ENCODE peak calls at places on chromosomes 12 and 14, in six cellular contexts. C, G, B, P, R and E are unnamed samples.
A peak's percentile ranks its signal among the peaks of the same experiment; 100 is the strongest.

GRCh38 chr12:91632042-91632786 is 449.6 kb upstream of the DCN start:
- DNase-seq in C (no peak), G (no peak), B (no peak), P (no peak), R (no peak), E (no peak)

GRCh38 chr12:21773263-21773741 is 1.2 kb downstream of the KCNJ8 start:
- DNase-seq in C (peak; percentile 49), G (no peak), B (peak; percentile 66), P (peak; percentile 37), R (no peak), E (no peak)

GRCh38 chr14:37203423-37203822 is 5.7 kb downstream of the MIPOL1 start:
- DNase-seq in C (no peak), G (no peak), B (no peak), P (no peak), R (no peak), E (no peak)

GRCh38 chr14:77804592-77804991 is 4.7 kb downstream of the ADCK1 start:
- DNase-seq in C (peak; percentile 52), G (no peak), B (no peak), P (peak; percentile 19), R (no peak), E (no peak)

GRCh38 chr12:20283467-20283866 is 84.9 kb upstream of the PDE3A start:
- DNase-seq in C (no peak), G (no peak), B (no peak), P (no peak), R (no peak), E (no peak)

GRCh38 chr12:44143170-44143569 is 307.3 kb downstream of the TMEM117 start:
- DNase-seq in C (no peak), G (no peak), B (no peak), P (no peak), R (no peak), E (no peak)

GRCh38 chr12:93784339-93785086 is 107.3 kb downstream of the CRADD start:
- DNase-seq in C (peak; percentile 65), G (no peak), B (no peak), P (peak; percentile 70), R (peak; percentile 30), E (no peak)

GRCh38 chr12:119914666-119915065 is 37.5 kb upstream of the CIT start:
- DNase-seq in C (no peak), G (no peak), B (no peak), P (no peak), R (no peak), E (no peak)

GRCh38 chr12:40999212-40999611 is 188.9 kb upstream of the PDZRN4 start:
- DNase-seq in C (no peak), G (no peak), B (no peak), P (no peak), R (no peak), E (no peak)

GRCh38 chr12:64695550-64695949 is 63.7 kb downstream of the GNS start:
- DNase-seq in C (no peak), G (no peak), B (no peak), P (no peak), R (no peak), E (no peak)

GRCh38 chr12:14264316-14264715 is 101.2 kb upstream of the ATF7IP start:
- DNase-seq in C (no peak), G (no peak), B (no peak), P (no peak), R (no peak), E (no peak)

GRCh38 chr12:76755829-76756379 is 8.0 kb upstream of the ZDHHC17 start:
- DNase-seq in C (no peak), G (no peak), B (no peak), P (no peak), R (no peak), E (no peak)

GRCh38 chr12:114425031-114425626 is 19.2 kb upstream of the TBX5 start:
- DNase-seq in C (no peak), G (no peak), B (no peak), P (no peak), R (no peak), E (no peak)

GRCh38 chr12:64385019-64385418 is 5.5 kb downstream of the C12orf56 start:
- DNase-seq in C (no peak), G (no peak), B (no peak), P (no peak), R (no peak), E (no peak)

GRCh38 chr12:108046633-108047032 is 82.5 kb upstream of the WSCD2 start:
- DNase-seq in C (no peak), G (no peak), B (no peak), P (peak; percentile 16), R (no peak), E (no peak)

GRCh38 chr12:110647669-110648068 is 33.7 kb downstream of the TCTN1 start:
- DNase-seq in C (peak; percentile 83), G (no peak), B (no peak), P (no peak), R (no peak), E (no peak)

GRCh38 chr12:57430117-57430930 is 519 bp downstream of the R3HDM2 start:
- DNase-seq in C (peak; percentile 72), G (peak; percentile 47), B (no peak), P (peak; percentile 50), R (no peak), E (peak; percentile 92)

GRCh38 chr12:42565001-42565400 is 24.5 kb downstream of the PRICKLE1 start:
- DNase-seq in C (no peak), G (no peak), B (no peak), P (no peak), R (no peak), E (no peak)

GRCh38 chr12:47779301-47779942 is 6.4 kb downstream of the SLC48A1 start:
- DNase-seq in C (peak; percentile 96), G (peak; percentile 92), B (no peak), P (peak; percentile 94), R (peak; percentile 90), E (peak; percentile 96)

GRCh38 chr14:68230941-68231717 is 411.6 kb downstream of the RAD51B start:
- DNase-seq in C (no peak), G (no peak), B (no peak), P (no peak), R (no peak), E (no peak)

GRCh38 chr14:85519661-85520305 is 10.2 kb upstream of the FLRT2 start:
- DNase-seq in C (no peak), G (no peak), B (no peak), P (no peak), R (no peak), E (no peak)

GRCh38 chr14:79405511-79405910 is 805.8 kb downstream of the DIO2 start:
- DNase-seq in C (no peak), G (no peak), B (no peak), P (no peak), R (no peak), E (no peak)

GRCh38 chr14:103021817-103022668 is 35.3 kb downstream of the CDC42BPB start:
- DNase-seq in C (no peak), G (no peak), B (no peak), P (no peak), R (no peak), E (peak; percentile 55)

GRCh38 chr14:51121096-51121495 is 26.2 kb upstream of the TRIM9 start:
- DNase-seq in C (no peak), G (no peak), B (no peak), P (no peak), R (no peak), E (no peak)

GRCh38 chr12:1993871-1994371 is 10.3 kb downstream of the DCP1B start:
- DNase-seq in C (peak; percentile 78), G (no peak), B (no peak), P (no peak), R (no peak), E (no peak)

GRCh38 chr12:50647479-50647878 is 116.4 kb upstream of the ATF1 start:
- DNase-seq in C (no peak), G (no peak), B (no peak), P (no peak), R (no peak), E (no peak)

GRCh38 chr12:110657747-110658146 is 31.2 kb downstream of the HVCN1 start:
- DNase-seq in C (no peak), G (no peak), B (no peak), P (peak; percentile 49), R (no peak), E (no peak)

GRCh38 chr12:131043401-131043871 is 89.7 kb downstream of the ADGRD1 start:
- DNase-seq in C (no peak), G (no peak), B (peak; percentile 71), P (no peak), R (no peak), E (peak; percentile 74)

GRCh38 chr12:26029741-26030033 is 71.2 kb downstream of the RASSF8 start:
- DNase-seq in C (no peak), G (no peak), B (no peak), P (no peak), R (no peak), E (no peak)

DNA sequence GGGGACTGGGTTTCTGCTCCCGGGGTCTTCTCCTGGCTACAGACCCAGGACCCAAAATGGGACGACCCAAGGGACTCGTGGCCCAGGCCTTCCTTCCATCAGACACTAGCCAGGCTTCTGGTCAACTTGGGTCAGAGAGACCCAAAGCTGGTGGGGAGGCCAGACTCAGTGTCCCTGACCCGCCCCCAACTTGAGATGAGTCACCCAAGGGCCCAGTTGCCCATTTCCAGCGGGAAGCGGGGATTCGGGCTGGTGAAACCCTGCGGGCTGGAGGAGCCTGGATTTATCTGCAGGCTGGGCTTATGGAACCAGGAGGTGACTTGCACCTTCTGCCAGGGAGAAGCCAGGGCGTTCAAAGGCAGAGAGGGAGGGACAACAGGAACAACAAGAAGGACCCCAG is 81.5 kb downstream of the RFLNA start:
- DNase-seq in C (no peak), G (no peak), B (peak; percentile 1), P (no peak), R (no peak), E (no peak)
- H3K27ac ChIP-seq in C (no peak overlapping the region), G (no peak overlapping the region), B (peak overlapping the region; percentile 34), P (peak overlapping the region; percentile 41), R (no peak overlapping the region), E (no peak overlapping the region)

DNA sequence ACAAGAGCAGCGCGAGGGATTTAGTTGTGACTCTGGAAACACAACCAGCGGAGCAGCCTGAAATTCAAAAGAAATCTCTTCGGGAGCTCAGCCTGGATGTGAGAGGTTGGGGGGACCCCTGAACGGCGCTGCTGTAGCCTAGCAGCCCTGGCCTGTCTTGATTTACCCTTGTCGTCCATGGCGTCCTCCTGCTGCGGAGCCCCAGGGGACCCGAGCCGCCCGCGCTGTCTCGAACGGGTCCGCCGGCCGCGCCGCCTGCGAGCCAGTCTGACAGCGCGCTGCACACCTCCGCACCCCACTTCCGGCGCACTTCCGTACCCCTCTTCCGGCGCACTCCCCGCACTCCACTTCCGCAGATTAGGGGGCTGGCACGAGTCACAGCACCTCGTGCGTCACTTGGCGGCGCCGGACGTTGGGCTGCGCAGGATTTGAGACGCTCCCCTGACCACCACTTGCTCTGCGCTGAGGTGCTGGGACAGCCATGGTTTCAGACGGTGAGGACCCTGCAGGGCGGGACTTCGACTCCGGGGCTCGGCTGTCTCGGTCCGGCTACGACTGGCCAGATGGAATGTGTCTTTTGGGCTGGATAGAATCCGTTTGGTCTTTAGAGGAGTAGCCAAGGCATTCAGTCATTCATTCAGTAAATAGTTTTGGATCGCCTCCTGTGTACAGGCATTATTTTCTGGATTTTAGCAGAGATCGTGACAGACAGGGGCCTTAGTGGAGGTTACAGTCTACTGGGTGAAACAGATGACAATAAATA is at the start of the genes EIF2B1 and GTF2H3:
- DNase-seq in C (peak; percentile 98), G (peak; percentile 97), B (peak; percentile 99), P (peak; percentile 98), R (peak; percentile 89), E (peak; percentile 98)
- TF ChIP-seq POLR2A in C (peak; percentile 52), G (no peak), B (peak; percentile 83), P (no peak), R (peak; percentile 52), E (no peak)

GRCh38 chr14:105852378-105853088 is 326.1 kb downstream of the TMEM121 start:
- DNase-seq in C (peak; percentile 44), G (no peak), B (peak; percentile 75), P (peak; percentile 5), R (no peak), E (peak; percentile 83)
- H3K9me3 ChIP-seq in C (no peaks in the 10 kb centered on the region), G (no peaks in the 10 kb centered on the region), B (no peaks in the 10 kb centered on the region), P (no peaks in the 10 kb centered on the region), R (peaks cover 19% of the 10 kb centered on the region), E (no peaks in the 10 kb centered on the region)

GRCh38 chr12:52041695-52042123 is 9.5 kb upstream of the NR4A1 start:
- DNase-seq in C (no peak), G (peak; percentile 58), B (no peak), P (peak; percentile 67), R (no peak), E (peak; percentile 88)
- H3K27ac ChIP-seq in C (no peak overlapping the region), G (peak overlapping the region; percentile 26), B (peak overlapping the region; percentile 90), P (peak overlapping the region; percentile 88), R (peak overlapping the region; percentile 40), E (peak overlapping the region; percentile 84)